ENCODE peak calls at places on chromosomes 11 and 22, in ten cellular contexts. F is aorta; P is stimulated activated naive CD4-positive, alpha-beta T cell; N is tibial artery; G is endothelial cell; T is tibial nerve; C is CD4-positive, alpha-beta T cell; J is Daoy; A is SK-N-SH; L is stimulated activated CD8-positive, alpha-beta memory T cell treated with anti-CD3 and anti-CD28 coated beads, Interleukin-7, amount 100 ng/mL, for 1 hour. H is an unnamed sample.

GRCh38 chr11:73528420-73528819 is 69.5 kb downstream of the FAM168A start:
- DNase-seq in T (no peak), G (no peak), A (no peak), F (no peak), C (no peak), L (no peak), N (no peak), P (no peak), J (no peak), H (no peak)

GRCh38 chr11:19253817-19254216 is 13.1 kb upstream of the E2F8 start:
- DNase-seq in A (no peak), F (no peak), C (no peak), T (no peak), G (peak), J (no peak), L (no peak), P (no peak), N (no peak), H (no peak)

GRCh38 chr11:36463781-36464180 is 46.3 kb downstream of the TRAF6 start:
- DNase-seq in N (no peak), J (peak), P (no peak), G (no peak), T (no peak), F (no peak), L (no peak), A (no peak), C (no peak), H (no peak)

GRCh38 chr11:62689421-62690183 is at the start of gene LRRN4CL:
- DNase-seq in G (no peak), A (peak), L (no peak), C (no peak), F (peak), J (no peak), T (peak), N (peak), P (no peak), H (no peak)

GRCh38 chr11:105372214-105372613 is 232.6 kb upstream of the CARD18 start:
- DNase-seq in P (no peak), L (no peak), A (no peak), J (no peak), G (no peak), N (no peak), T (no peak), F (no peak), C (no peak), H (no peak)

GRCh38 chr11:96055706-96056387 is 131.9 kb upstream of the MTMR2 start:
- DNase-seq in G (no peak), J (peak), C (peak), P (no peak), F (no peak), N (no peak), A (no peak), L (no peak), T (no peak), H (no peak)

GRCh38 chr22:19755722-19756287 is 4.8 kb upstream of the TBX1 start:
- DNase-seq in L (no peak), T (no peak), J (no peak), P (no peak), F (no peak), A (peak), C (no peak), G (no peak), N (no peak), H (peak)

GRCh38 chr22:20015971-20016733 is 471 bp downstream of the ARVCF start:
- DNase-seq in N (peak), L (no peak), G (peak), A (peak), C (no peak), P (peak), F (peak), T (no peak), J (peak), H (no peak)

GRCh38 chr22:20211997-20212753 is 55.9 kb downstream of the RTN4R start:
- DNase-seq in A (peak), J (peak), F (peak), N (peak), L (no peak), T (no peak), P (no peak), C (no peak), G (no peak), H (peak)

GRCh38 chr11:107563702-107564101 is 1.8 kb downstream of the ALKBH8 start:
- DNase-seq in A (peak), N (no peak), C (peak), L (no peak), G (peak), T (peak), F (no peak), J (peak), P (peak), H (peak)

GRCh38 chr11:44179173-44179572 is 83.7 kb downstream of the EXT2 start:
- DNase-seq in L (no peak), N (no peak), G (no peak), F (no peak), C (no peak), J (no peak), A (peak), T (no peak), P (no peak), H (no peak)

GRCh38 chr11:57224537-57224936 is 12.5 kb downstream of the APLNR start:
- DNase-seq in L (no peak), F (no peak), C (no peak), N (no peak), J (peak), T (no peak), P (no peak), G (no peak), A (no peak), H (no peak)

GRCh38 chr22:27885977-27886842 is 32.8 kb downstream of the PITPNB start:
- DNase-seq in A (peak), F (no peak), C (peak), G (peak), J (peak), P (peak), T (peak), N (no peak), L (peak), H (no peak)

GRCh38 chr11:2206291-2206690 is 34.7 kb upstream of the TH start:
- DNase-seq in P (no peak), G (peak), T (no peak), A (no peak), N (peak), C (no peak), L (no peak), F (no peak), J (no peak), H (no peak)

GRCh38 chr11:123186291-123186690 is 8.8 kb downstream of the CLMP start:
- DNase-seq in J (peak), C (no peak), T (no peak), A (no peak), N (no peak), F (no peak), G (no peak), P (no peak), L (no peak), H (no peak)

GRCh38 chr11:124898711-124899110 is 1.0 kb upstream of the ROBO4 start:
- DNase-seq in N (peak), L (no peak), C (no peak), T (peak), P (no peak), A (peak), G (peak), J (peak), F (no peak), H (no peak)

GRCh38 chr11:72813740-72814138 is 472 bp upstream of the ATG16L2 start:
- DNase-seq in A (peak), T (peak), G (no peak), P (no peak), F (peak), N (no peak), J (peak), C (no peak), L (no peak), H (peak)

GRCh38 chr11:121964591-121964990 is 151.4 kb downstream of the BLID start:
- DNase-seq in N (no peak), F (no peak), G (no peak), C (no peak), L (no peak), A (no peak), T (no peak), P (no peak), J (peak), H (no peak)

GRCh38 chr11:127073621-127074020 is 73.1 kb upstream of the KIRREL3 start:
- DNase-seq in T (no peak), F (no peak), C (no peak), L (no peak), A (no peak), J (no peak), G (no peak), N (no peak), P (no peak), H (no peak)

GRCh38 chr11:120652705-120653335 is 141.3 kb downstream of the GRIK4 start:
- DNase-seq in N (no peak), G (no peak), J (peak), L (no peak), A (no peak), P (no peak), F (no peak), T (no peak), C (no peak), H (no peak)

GRCh38 chr22:29306830-29307657 is 594 bp downstream of the GAS2L1 start:
- DNase-seq in G (peak), L (no peak), T (peak), P (no peak), A (peak), C (no peak), F (peak), J (peak), N (peak), H (peak)

GRCh38 chr11:116072776-116073175 is 568.6 kb upstream of the CADM1 start:
- DNase-seq in T (no peak), P (no peak), L (no peak), A (peak), F (no peak), C (no peak), J (peak), N (no peak), G (peak), H (peak)

GRCh38 chr11:47154738-47155570 is 21.7 kb downstream of the ARFGAP2 start:
- DNase-seq in N (no peak), G (no peak), C (no peak), L (no peak), A (no peak), P (peak), J (no peak), T (no peak), F (no peak), H (no peak)

GRCh38 chr11:56521955-56522354 is 21.1 kb downstream of the OR5M11 start:
- DNase-seq in T (no peak), F (no peak), N (no peak), J (no peak), P (no peak), L (no peak), A (peak), C (no peak), G (no peak), H (no peak)

H was measured in NCI-H524.